ENCODE peak calls at places on chromosomes 7 and 10, in seven cellular contexts. S is SK-N-SH, B is neural progenitor cell, Y is PC-3, Q is OCI-LY7, X is HCT116, T is GM23338. F is an unnamed sample. For H3K4me1 and H4K20me1, the result is how much of the 10 kb centered on the place peaks cover.

GRCh38 chr10:6300106-6300783 is 97.5 kb downstream of the PFKFB3 start:
- DNase-seq in T (no peak), S (no peak), Y (peak), B (no peak), X (no peak), Q (peak), F (peak)

GRCh38 chr10:118062798-118063238 is 16.1 kb upstream of the RAB11FIP2 start:
- DNase-seq in B (peak), Q (no peak), X (no peak), S (no peak), Y (no peak), T (no peak), F (no peak)

GRCh38 chr10:122149607-122150505 is 121.2 kb upstream of the BTBD16 start:
- DNase-seq in Q (no peak), T (peak), X (no peak), B (no peak), Y (no peak), S (no peak), F (peak)

GRCh38 chr7:130970696-130971095 is 236.7 kb upstream of the KLF14 start:
- DNase-seq in S (no peak), B (no peak), Y (no peak), X (no peak), T (no peak), Q (no peak), F (peak)

GRCh38 chr10:111344804-111345203 is 268.0 kb downstream of the ADRA2A start:
- DNase-seq in Y (no peak), T (peak), B (no peak), S (peak), X (no peak), Q (peak), F (peak)

GRCh38 chr7:37947138-37947839 is 26.8 kb downstream of the EPDR1 start:
- DNase-seq in X (no peak), T (no peak), S (no peak), Y (no peak), Q (no peak), B (no peak), F (no peak)

GRCh38 chr10:49611166-49611814 is 1.2 kb downstream of the SLC18A3 start:
- DNase-seq in X (no peak), S (no peak), Q (no peak), T (peak), B (peak), Y (no peak), F (peak)

GRCh38 chr7:95865716-95866371 is 93.5 kb downstream of the DYNC1I1 start:
- DNase-seq in Y (peak), T (peak), B (peak), X (peak), Q (no peak), S (no peak), F (peak)

GRCh38 chr10:43121444-43121843 is 16.8 kb upstream of the CSGALNACT2 start:
- DNase-seq in S (no peak), T (no peak), Q (no peak), X (no peak), Y (no peak), B (no peak), F (no peak)

DNA sequence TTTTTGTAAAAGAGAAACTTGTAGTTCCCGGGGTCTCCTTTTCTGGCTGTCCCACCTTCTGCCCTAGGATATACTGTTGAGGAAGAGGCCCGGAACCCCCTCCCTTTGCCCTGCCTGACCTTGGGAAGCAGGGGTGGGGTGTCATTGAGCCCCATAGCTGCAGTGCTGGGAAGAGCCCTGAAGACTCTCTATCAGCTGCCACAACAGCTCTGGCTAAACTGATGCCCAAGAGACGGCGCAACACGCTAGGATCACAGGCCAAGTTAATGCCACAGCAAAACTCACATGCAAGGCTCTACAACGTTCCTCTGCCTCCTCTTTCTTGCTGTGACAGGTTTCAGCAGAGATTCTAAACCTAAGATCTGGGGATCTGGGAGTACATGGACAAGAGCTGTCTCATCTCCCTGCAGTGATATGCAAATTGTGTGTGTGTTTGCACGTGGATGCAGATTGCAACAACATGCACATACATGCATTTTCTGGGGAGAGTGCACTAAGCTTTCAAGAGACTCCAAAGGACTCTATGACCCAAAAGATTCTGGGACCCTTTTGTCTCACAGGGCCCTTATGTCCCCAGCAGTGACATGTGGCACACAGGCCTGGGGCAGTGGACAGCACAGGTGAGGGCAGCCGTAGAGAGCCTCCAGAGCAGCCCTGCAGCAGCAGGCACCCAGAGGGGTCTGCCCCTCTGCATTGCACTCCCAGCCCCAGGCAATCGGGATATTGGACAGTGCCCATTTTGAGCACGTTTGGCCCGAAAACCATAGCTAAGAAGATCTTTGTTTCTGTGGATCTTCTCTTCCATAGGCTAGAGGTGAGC is 2.5 kb downstream of the RASSF4 start:
- DNase-seq in Q (no peak), X (no peak), T (no peak), B (no peak), Y (no peak), S (no peak), F (no peak)
- H3K4me1 ChIP-seq in Q (half or more), X (under half), T (half or more), B (half or more), Y (under half), S (under half), F (under half)

GRCh38 chr10:61779950-61780659 is 117.4 kb downstream of the CABCOCO1 start:
- DNase-seq in Q (no peak), B (no peak), X (no peak), Y (peak), T (no peak), S (no peak), F (peak)
- TF ChIP-seq EZH2phosphoT487 in Q (no peak), B (no peak), X (no peak), Y (no peak), T (no peak), S (no peak), F (peak)

DNA sequence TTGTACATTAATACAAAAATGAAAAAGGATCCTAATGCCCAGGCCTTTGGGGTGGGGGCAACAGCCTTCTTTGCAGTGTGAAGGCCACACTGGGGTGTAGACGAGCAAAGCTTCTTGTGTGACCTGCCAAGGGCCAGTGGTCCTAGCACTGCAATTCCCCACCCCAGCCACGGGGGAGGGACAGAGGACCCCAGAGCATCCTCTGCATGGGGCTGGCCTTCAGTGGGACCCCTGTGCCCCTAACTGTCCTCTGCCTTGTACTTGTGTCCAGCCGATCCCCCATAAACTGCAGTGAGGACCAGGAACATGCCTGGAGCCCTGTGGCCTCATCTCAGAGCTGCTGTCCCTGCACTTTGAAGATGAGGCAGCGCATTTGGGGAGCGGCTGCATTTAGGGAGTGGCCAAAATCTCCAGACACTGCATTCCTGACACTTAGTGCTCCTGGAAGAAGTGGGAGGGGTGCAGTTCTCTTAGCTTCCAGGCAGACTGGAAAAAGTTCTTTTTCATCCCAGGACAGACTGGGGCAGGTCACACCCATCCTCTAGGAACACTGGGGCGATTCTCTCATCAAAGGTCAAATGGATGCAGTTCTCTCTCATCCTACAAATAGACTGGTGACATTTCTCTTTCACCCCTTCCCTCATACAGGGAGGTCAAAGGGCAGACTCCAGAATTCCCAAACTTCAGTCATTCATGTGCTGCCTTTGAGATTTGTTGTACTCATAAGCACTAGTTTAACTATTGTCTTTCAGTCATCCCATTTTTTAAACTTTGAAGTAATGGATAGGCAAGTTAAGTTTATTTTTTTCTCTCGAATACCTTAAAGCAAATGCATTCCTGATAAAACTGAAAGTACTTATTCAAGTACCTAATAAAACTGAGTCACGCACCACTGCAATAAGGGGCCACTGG is 922 bp upstream of the MYO1G start:
- DNase-seq in Y (no peak), B (no peak), S (no peak), X (no peak), T (peak), Q (peak), F (peak)
- H4K20me1 ChIP-seq in Y (under half), B (under half), S (under half), X (under half), T (under half), Q (under half), F (under half)

DNA sequence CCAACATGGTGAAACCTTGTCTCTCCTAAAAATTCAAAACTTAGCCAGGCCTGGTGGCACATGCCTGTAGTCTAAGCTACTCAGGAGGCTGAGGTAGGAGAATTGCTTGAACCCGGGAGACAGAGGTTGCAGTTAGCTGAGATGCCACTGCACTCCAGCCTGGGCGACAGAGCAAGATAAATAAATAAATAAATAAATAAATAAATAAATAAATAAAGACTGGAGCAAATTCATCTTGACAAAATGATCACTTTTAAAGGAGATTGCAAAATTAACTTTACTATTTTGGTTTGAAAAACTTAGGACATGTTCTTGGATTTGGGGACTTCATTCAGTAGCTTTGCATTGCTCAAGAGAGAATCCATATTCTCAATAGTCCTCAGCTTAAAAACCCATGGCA is 137.0 kb downstream of the SEMA3A start:
- DNase-seq in S (no peak), Y (no peak), X (no peak), T (no peak), B (no peak), Q (no peak), F (no peak)
- H3K4me1 ChIP-seq in S (under half), Y (half or more), X (under half), T (under half), B (under half), Q (under half), F (under half)

DNA sequence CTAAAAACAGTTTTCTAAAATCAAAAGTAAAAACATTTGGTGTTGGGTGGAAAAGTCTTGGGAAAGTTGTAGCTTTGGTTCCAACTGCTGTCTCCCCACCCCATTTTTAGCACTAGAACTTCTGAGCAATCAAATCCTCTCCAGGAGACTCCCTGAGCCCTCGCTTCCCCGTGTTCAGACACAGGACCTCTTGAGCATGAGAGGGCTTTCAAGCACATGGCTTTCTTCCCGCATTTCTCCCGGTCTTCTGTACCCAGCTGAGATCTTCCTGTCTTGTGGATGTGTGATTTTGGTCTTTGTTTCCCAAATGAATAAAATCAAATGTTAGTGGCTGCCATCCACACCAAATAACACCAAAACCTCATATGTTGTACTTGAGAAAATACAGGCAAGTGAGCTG is 5.0 kb downstream of the CXCL12 start:
- DNase-seq in Q (no peak), S (no peak), X (no peak), B (no peak), Y (no peak), T (no peak), F (no peak)
- TF ChIP-seq EZH2phosphoT487 in Q (no peak), S (no peak), X (no peak), B (no peak), Y (no peak), T (no peak), F (no peak)

GRCh38 chr10:34666008-34666700 is 148.9 kb downstream of the PARD3 start:
- DNase-seq in Q (peak), Y (peak), T (peak), S (peak), X (peak), B (peak), F (peak)
- H4K20me1 ChIP-seq in Q (under half), Y (under half), T (under half), S (under half), X (under half), B (under half), F (under half)

GRCh38 chr7:139089118-139089517 is 20.4 kb downstream of the ZC3HAV1 start:
- DNase-seq in Q (no peak), X (no peak), Y (no peak), B (no peak), T (no peak), S (no peak), F (no peak)

GRCh38 chr7:139088268-139088667 is 21.3 kb downstream of the ZC3HAV1 start:
- DNase-seq in T (no peak), X (no peak), B (no peak), Y (no peak), Q (no peak), S (no peak), F (no peak)

GRCh38 chr7:139084709-139085108 is 24.8 kb downstream of the ZC3HAV1 start:
- DNase-seq in T (no peak), X (no peak), B (no peak), S (no peak), Q (no peak), Y (no peak), F (no peak)

GRCh38 chr7:139086454-139086853 is 23.1 kb downstream of the ZC3HAV1 start:
- DNase-seq in S (no peak), Y (no peak), T (no peak), B (no peak), Q (no peak), X (no peak), F (no peak)

DNA sequence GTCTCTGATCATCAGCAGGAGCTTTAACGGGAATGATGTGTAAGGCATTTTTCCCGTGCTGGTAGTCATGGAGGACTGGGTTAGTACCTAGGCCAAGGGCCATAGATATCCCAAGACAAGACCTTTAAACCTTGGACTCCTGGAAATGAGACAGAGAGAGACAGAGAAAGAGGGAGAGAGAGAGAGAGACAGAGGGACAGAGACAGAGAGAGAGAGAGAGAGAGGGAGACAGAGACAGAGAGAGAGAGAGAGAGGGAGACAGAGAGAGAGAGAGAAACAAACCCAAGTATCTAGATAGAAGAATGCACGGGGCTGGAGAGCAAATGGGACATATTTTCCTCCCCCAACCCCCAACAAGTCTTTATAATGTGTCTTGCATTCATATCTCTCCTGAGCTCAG is 22.3 kb downstream of the ZC3HAV1 start:
- DNase-seq in Q (no peak), B (no peak), Y (no peak), T (no peak), X (no peak), S (no peak), F (no peak)
- H3K4me1 ChIP-seq in Q (under half), B (under half), Y (under half), T (under half), X (under half), S (under half), F (under half)

GRCh38 chr10:50635286-50635685 is 11.5 kb upstream of the SGMS1 start:
- DNase-seq in Y (peak), T (no peak), X (no peak), B (no peak), Q (no peak), S (no peak), F (peak)
- TF ChIP-seq EZH2phosphoT487 in Y (no peak), T (no peak), X (no peak), B (no peak), Q (no peak), S (no peak), F (no peak)

GRCh38 chr10:46098379-46098778 is 52.3 kb upstream of the MSMB start:
- DNase-seq in Q (no peak), Y (no peak), T (peak), S (no peak), B (no peak), X (no peak), F (no peak)
- H4K20me1 ChIP-seq in Q (under half), Y (under half), T (under half), S (under half), B (under half), X (under half), F (under half)

F was measured in GM23248.